ENCODE peak calls at places on chromosomes 11 and 22, in six cellular contexts. One of them, this sample, is unnamed.

GRCh38 chr11:128981254-128981653 is 38.6 kb upstream of the TP53AIP1 start:
- DNase-seq in testis: no peak
- DNase-seq in AG04450: no peak
- DNase-seq in PC-9: no peak
- DNase-seq in endodermal cell: no peak
- DNase-seq in left ventricle myocardium inferior: no peak
- DNase-seq in this sample: no peak

GRCh38 chr11:75450826-75451783 is 18.1 kb upstream of the KLHL35 start:
- DNase-seq in AG04450: no peak
- DNase-seq in endodermal cell: peak; percentile 92
- DNase-seq in PC-9: no peak
- DNase-seq in testis: peak; percentile 54
- DNase-seq in left ventricle myocardium inferior: no peak
- DNase-seq in this sample: no peak

GRCh38 chr22:20517422-20517821 is 10.0 kb downstream of the MED15 start:
- DNase-seq in endodermal cell: no peak
- DNase-seq in AG04450: no peak
- DNase-seq in PC-9: no peak
- DNase-seq in left ventricle myocardium inferior: no peak
- DNase-seq in testis: no peak
- DNase-seq in this sample: no peak

GRCh38 chr11:77082838-77083552 is 16.2 kb downstream of the CAPN5 start:
- DNase-seq in PC-9: no peak
- DNase-seq in endodermal cell: no peak
- DNase-seq in testis: peak; percentile 73
- DNase-seq in AG04450: no peak
- DNase-seq in left ventricle myocardium inferior: peak; percentile 58
- DNase-seq in this sample: no peak

GRCh38 chr11:103317118-103317517 is 207.9 kb downstream of the DYNC2H1 start:
- DNase-seq in endodermal cell: no peak
- DNase-seq in AG04450: no peak
- DNase-seq in PC-9: no peak
- DNase-seq in testis: no peak
- DNase-seq in left ventricle myocardium inferior: no peak
- DNase-seq in this sample: no peak

GRCh38 chr11:129278586-129279319 is 86.6 kb upstream of the ARHGAP32 start:
- DNase-seq in AG04450: no peak
- DNase-seq in PC-9: no peak
- DNase-seq in left ventricle myocardium inferior: no peak
- DNase-seq in endodermal cell: peak; percentile 67
- DNase-seq in testis: no peak
- DNase-seq in this sample: no peak

GRCh38 chr11:117000741-117001096 is 97.5 kb downstream of the SIK3 start:
- DNase-seq in testis: no peak
- DNase-seq in left ventricle myocardium inferior: no peak
- DNase-seq in PC-9: no peak
- DNase-seq in AG04450: no peak
- DNase-seq in endodermal cell: no peak
- DNase-seq in this sample: no peak

GRCh38 chr22:30344447-30345200 is 12.1 kb downstream of the SF3A1 start:
- DNase-seq in testis: no peak
- DNase-seq in left ventricle myocardium inferior: no peak
- DNase-seq in endodermal cell: no peak
- DNase-seq in AG04450: no peak
- DNase-seq in PC-9: no peak
- DNase-seq in this sample: no peak

DNA sequence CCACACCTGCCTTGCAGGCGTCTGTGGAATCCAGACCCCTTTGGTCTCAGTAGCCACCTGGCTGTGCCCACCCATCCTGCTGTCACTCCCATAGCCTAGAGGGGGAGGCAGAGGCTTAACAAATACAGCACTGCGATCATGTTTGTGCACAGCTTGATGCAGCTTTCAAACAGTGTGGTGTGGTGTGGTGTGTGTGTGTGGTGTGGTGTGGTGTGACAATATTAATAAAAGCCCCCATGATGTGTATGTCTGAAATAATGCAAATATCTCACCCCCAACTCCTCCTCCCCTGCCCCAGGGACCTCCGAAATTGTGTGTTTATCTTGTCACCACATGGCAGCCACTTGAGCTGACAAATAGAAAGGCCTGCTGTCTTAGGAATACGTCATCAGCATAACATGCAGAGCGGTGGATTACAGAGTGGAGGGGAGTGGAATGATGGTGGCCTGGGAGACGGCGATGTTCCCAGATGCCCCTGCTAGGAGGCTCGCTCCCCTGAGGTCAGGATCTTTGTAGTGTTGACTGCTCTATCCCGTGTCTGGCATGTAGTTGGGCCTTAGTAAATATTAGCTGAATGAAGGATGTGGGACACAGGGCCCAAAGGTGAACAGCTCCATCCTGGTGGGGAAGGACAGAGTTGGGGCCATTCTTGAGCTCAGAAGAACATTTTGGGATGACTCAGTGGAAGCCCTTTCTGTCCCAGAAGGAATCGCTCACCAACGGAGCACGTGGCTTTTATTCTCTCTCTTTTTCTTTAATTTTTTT is 2.8 kb downstream of the PDXP start:
- DNase-seq in AG04450: peak; percentile 59
- DNase-seq in left ventricle myocardium inferior: no peak
- DNase-seq in testis: peak; percentile 70
- DNase-seq in endodermal cell: peak; percentile 73
- DNase-seq in PC-9: no peak
- DNase-seq in this sample: peak; percentile 32
- H3K4me3 ChIP-seq in AG04450: peak overlapping the region; percentile 17
- H3K4me3 ChIP-seq in left ventricle myocardium inferior: peak overlapping the region; percentile 6
- H3K4me3 ChIP-seq in testis: no peak overlapping the region
- H3K4me3 ChIP-seq in endodermal cell: no peak overlapping the region
- H3K4me3 ChIP-seq in PC-9: no peak overlapping the region
- H3K4me3 ChIP-seq in this sample: no peak overlapping the region

GRCh38 chr22:23120415-23120899 is 21.3 kb downstream of the RSPH14 start:
- DNase-seq in endodermal cell: no peak
- DNase-seq in left ventricle myocardium inferior: no peak
- DNase-seq in AG04450: no peak
- DNase-seq in testis: no peak
- DNase-seq in PC-9: no peak
- DNase-seq in this sample: no peak

GRCh38 chr22:23117890-23118646 is 23.7 kb downstream of the RSPH14 start:
- DNase-seq in PC-9: no peak
- DNase-seq in testis: no peak
- DNase-seq in endodermal cell: no peak
- DNase-seq in AG04450: no peak
- DNase-seq in left ventricle myocardium inferior: no peak
- DNase-seq in this sample: no peak

GRCh38 chr22:23121026-23121823 is 20.6 kb downstream of the RSPH14 start:
- DNase-seq in testis: no peak
- DNase-seq in endodermal cell: no peak
- DNase-seq in AG04450: no peak
- DNase-seq in left ventricle myocardium inferior: no peak
- DNase-seq in PC-9: no peak
- DNase-seq in this sample: no peak

GRCh38 chr22:23118647-23119491 is 22.9 kb downstream of the RSPH14 start:
- DNase-seq in PC-9: no peak
- DNase-seq in endodermal cell: no peak
- DNase-seq in AG04450: no peak
- DNase-seq in left ventricle myocardium inferior: no peak
- DNase-seq in testis: no peak
- DNase-seq in this sample: no peak

GRCh38 chr22:23119492-23120414 is 22.0 kb downstream of the RSPH14 start:
- DNase-seq in AG04450: no peak
- DNase-seq in testis: no peak
- DNase-seq in left ventricle myocardium inferior: no peak
- DNase-seq in endodermal cell: no peak
- DNase-seq in PC-9: no peak
- DNase-seq in this sample: no peak
- H3K4me3 ChIP-seq in AG04450: no peak overlapping the region
- H3K4me3 ChIP-seq in testis: no peak overlapping the region
- H3K4me3 ChIP-seq in left ventricle myocardium inferior: no peak overlapping the region
- H3K4me3 ChIP-seq in endodermal cell: no peak overlapping the region
- H3K4me3 ChIP-seq in PC-9: no peak overlapping the region
- H3K4me3 ChIP-seq in this sample: no peak overlapping the region

DNA sequence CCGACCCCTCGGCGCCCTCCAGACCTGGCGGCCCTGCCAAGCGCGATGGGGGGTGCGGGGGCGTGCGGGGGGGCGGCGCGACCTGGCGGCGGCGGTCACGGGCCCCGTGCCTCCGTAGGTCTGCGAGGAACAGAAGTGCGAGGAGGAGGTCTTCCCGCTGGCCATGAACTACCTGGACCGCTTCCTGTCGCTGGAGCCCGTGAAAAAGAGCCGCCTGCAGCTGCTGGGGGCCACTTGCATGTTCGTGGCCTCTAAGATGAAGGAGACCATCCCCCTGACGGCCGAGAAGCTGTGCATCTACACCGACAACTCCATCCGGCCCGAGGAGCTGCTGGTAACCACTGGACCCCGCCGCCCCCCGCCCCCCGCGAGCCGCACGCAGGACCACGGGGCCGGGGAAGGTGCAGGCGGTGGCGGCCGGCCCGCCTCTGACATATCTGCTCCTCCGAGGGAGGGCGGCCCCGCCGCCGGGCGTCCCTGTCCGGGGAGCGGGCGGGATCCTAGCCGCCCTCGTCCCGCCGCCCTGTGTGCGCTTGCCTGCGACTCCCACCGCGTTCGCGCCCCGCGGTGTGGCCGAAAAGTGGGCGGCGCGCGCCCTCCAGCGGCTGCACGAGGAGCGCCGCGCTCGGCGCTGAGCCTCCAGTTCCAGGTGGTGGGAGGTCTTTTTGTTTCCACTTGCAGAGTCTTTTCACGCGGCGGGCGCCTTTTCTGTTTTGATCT is 2.1 kb downstream of the CCND1 start:
- DNase-seq in endodermal cell: peak; percentile 91
- DNase-seq in AG04450: peak; percentile 54
- DNase-seq in PC-9: peak; percentile 66
- DNase-seq in left ventricle myocardium inferior: peak; percentile 82
- DNase-seq in testis: peak; percentile 81
- DNase-seq in this sample: no peak
- H3K4me3 ChIP-seq in endodermal cell: no peak overlapping the region
- H3K4me3 ChIP-seq in AG04450: peak overlapping the region; percentile 99
- H3K4me3 ChIP-seq in PC-9: peak overlapping the region; percentile 99
- H3K4me3 ChIP-seq in left ventricle myocardium inferior: peak overlapping the region; percentile 96
- H3K4me3 ChIP-seq in testis: peak overlapping the region; percentile 73
- H3K4me3 ChIP-seq in this sample: peak overlapping the region; percentile 98

DNA sequence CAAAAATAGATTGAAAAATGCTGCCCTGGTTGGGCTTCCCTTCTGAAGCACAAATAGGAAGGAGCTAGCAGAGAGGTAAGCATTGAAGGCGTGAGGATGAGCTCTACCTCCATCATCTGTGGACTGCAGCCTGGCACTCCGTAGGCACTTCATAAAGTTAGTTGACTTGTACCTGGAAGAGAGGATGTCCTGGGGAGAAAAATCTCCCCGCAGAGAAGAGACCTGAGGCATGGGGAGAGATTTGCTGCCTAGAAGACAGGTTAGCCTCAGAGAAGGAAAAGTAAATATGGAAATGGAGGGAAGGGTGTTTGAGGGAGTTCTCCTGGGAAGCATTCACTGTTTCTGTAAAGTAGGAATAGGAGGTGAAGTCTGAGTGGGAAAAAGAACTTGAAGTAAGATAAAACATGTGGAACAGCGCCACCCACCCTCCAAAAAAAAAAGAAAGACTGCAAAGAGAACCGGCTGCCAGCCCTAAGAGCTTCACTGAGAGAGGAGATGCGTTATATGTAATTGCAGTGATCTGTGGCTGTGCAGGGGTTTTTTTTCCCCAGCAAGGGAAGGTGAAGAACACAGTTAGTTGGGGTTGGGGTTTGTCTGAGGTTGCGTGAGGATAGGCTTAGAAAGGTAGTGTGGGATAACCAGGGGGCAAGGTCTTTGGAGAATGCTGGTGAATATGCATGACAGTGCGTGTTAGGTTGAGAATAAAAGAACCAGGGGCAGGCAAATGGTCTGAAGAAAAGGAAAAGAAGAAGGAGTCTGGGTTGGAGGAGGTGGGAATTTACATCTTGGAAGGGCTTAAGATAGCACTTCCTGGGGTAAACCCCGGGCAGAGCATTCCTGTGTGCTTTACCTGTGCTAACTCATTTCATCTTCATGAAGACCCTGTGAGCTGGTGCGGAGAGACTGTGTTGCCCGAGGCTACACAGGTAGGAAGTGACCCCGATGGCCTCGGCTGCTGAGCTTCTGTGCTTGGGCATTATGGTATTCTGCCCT is 16.0 kb downstream of the TNRC6B start:
- DNase-seq in testis: peak; percentile 50
- DNase-seq in AG04450: no peak
- DNase-seq in left ventricle myocardium inferior: no peak
- DNase-seq in PC-9: no peak
- DNase-seq in endodermal cell: peak; percentile 81
- DNase-seq in this sample: no peak
- H3K4me3 ChIP-seq in testis: no peak overlapping the region
- H3K4me3 ChIP-seq in AG04450: no peak overlapping the region
- H3K4me3 ChIP-seq in left ventricle myocardium inferior: no peak overlapping the region
- H3K4me3 ChIP-seq in PC-9: no peak overlapping the region
- H3K4me3 ChIP-seq in endodermal cell: peak overlapping the region; percentile 68
- H3K4me3 ChIP-seq in this sample: no peak overlapping the region

DNA sequence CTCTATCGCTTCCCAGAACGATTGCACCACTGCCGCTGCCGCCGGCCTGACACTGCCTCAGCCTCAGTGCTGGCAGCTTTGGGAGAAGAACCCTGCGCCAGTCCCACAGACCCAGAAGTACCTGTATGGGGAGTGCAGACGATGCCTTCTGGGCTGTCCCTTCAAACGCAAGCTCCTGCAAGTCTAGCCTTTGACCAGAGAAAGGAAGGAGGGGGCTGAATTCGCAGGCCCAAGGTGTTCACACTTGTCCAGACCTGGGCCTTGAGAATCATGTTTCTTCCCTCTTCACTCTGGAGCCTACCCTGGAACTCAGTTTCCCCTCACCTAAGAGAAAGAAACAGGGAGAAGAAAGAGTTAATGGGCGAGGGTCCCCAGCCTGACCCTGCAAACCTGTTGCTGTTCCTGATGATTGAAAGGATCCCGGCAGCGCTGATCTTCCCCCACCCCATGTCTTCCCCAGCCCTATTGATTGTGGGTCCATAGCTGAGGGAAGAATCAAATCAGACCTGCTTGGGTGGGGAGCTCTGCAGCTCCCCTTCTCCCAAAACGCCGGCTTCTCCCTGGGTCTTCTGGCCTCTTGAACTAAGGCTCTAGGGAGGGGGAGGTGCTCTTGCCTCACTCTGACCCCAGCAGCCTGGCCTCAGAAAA is 786 bp upstream of the MCAM start:
- DNase-seq in testis: no peak
- DNase-seq in left ventricle myocardium inferior: no peak
- DNase-seq in endodermal cell: no peak
- DNase-seq in AG04450: no peak
- DNase-seq in PC-9: no peak
- DNase-seq in this sample: no peak
- H3K4me3 ChIP-seq in testis: peak overlapping the region; percentile 60
- H3K4me3 ChIP-seq in left ventricle myocardium inferior: peak overlapping the region; percentile 79
- H3K4me3 ChIP-seq in endodermal cell: no peak overlapping the region
- H3K4me3 ChIP-seq in AG04450: peak overlapping the region; percentile 43
- H3K4me3 ChIP-seq in PC-9: no peak overlapping the region
- H3K4me3 ChIP-seq in this sample: no peak overlapping the region